ENCODE peak calls at places on chromosomes 16 and 17, in nine cellular contexts. One of them, this sample, is unnamed.

GRCh38 chr16:11248133-11248532 is 7.9 kb downstream of the SOCS1 start:
- DNase-seq in sigmoid colon: no peak
- DNase-seq in transverse colon: no peak
- DNase-seq in tibial nerve: no peak
- DNase-seq in uterus: no peak
- DNase-seq in gastrocnemius medialis: no peak
- DNase-seq in HCT116: no peak
- DNase-seq in Peyer's patch: no peak
- DNase-seq in A549: no peak
- DNase-seq in this sample: no peak

GRCh38 chr16:50781043-50781442 is 39.2 kb downstream of the CYLD start:
- DNase-seq in sigmoid colon: no peak
- DNase-seq in A549: peak; percentile 17
- DNase-seq in uterus: no peak
- DNase-seq in transverse colon: no peak
- DNase-seq in gastrocnemius medialis: no peak
- DNase-seq in Peyer's patch: no peak
- DNase-seq in tibial nerve: no peak
- DNase-seq in HCT116: no peak
- DNase-seq in this sample: no peak

GRCh38 chr17:31678431-31678830 is 180.6 kb downstream of the COPRS start:
- DNase-seq in gastrocnemius medialis: no peak
- DNase-seq in sigmoid colon: no peak
- DNase-seq in A549: no peak
- DNase-seq in HCT116: no peak
- DNase-seq in Peyer's patch: no peak
- DNase-seq in tibial nerve: no peak
- DNase-seq in uterus: no peak
- DNase-seq in transverse colon: no peak
- DNase-seq in this sample: no peak

GRCh38 chr17:66920426-66920825 is 44.1 kb upstream of the CACNG4 start:
- DNase-seq in gastrocnemius medialis: no peak
- DNase-seq in HCT116: no peak
- DNase-seq in sigmoid colon: no peak
- DNase-seq in A549: no peak
- DNase-seq in uterus: no peak
- DNase-seq in Peyer's patch: no peak
- DNase-seq in tibial nerve: no peak
- DNase-seq in transverse colon: no peak
- DNase-seq in this sample: no peak

GRCh38 chr17:60720763-60721531 is 43.3 kb downstream of the BCAS3 start:
- DNase-seq in tibial nerve: no peak
- DNase-seq in uterus: no peak
- DNase-seq in A549: peak; percentile 74
- DNase-seq in HCT116: peak; percentile 60
- DNase-seq in gastrocnemius medialis: no peak
- DNase-seq in Peyer's patch: no peak
- DNase-seq in sigmoid colon: no peak
- DNase-seq in transverse colon: peak; percentile 10
- DNase-seq in this sample: no peak

GRCh38 chr17:68457168-68457538 is at the start of gene WIPI1:
- DNase-seq in sigmoid colon: peak; percentile 82
- DNase-seq in tibial nerve: peak; percentile 26
- DNase-seq in A549: peak; percentile 36
- DNase-seq in HCT116: no peak
- DNase-seq in gastrocnemius medialis: no peak
- DNase-seq in transverse colon: peak; percentile 58
- DNase-seq in uterus: no peak
- DNase-seq in Peyer's patch: no peak
- DNase-seq in this sample: no peak

GRCh38 chr16:48099455-48099854 is 56.3 kb downstream of the ABCC12 start:
- DNase-seq in transverse colon: no peak
- DNase-seq in gastrocnemius medialis: no peak
- DNase-seq in HCT116: peak; percentile 49
- DNase-seq in tibial nerve: no peak
- DNase-seq in A549: peak; percentile 32
- DNase-seq in uterus: no peak
- DNase-seq in Peyer's patch: no peak
- DNase-seq in sigmoid colon: no peak
- DNase-seq in this sample: no peak

GRCh38 chr16:11257131-11257938 is 1.3 kb upstream of the SOCS1 start:
- DNase-seq in Peyer's patch: peak; percentile 77
- DNase-seq in transverse colon: peak; percentile 86
- DNase-seq in uterus: peak; percentile 79
- DNase-seq in gastrocnemius medialis: peak; percentile 69
- DNase-seq in tibial nerve: peak; percentile 69
- DNase-seq in sigmoid colon: peak; percentile 91
- DNase-seq in A549: peak; percentile 81
- DNase-seq in HCT116: peak; percentile 69
- DNase-seq in this sample: peak; percentile 74

GRCh38 chr17:11598274-11599221 is at the start of gene DNAH9:
- DNase-seq in HCT116: no peak
- DNase-seq in uterus: peak; percentile 98
- DNase-seq in transverse colon: peak; percentile 96
- DNase-seq in gastrocnemius medialis: peak; percentile 73
- DNase-seq in tibial nerve: peak; percentile 95
- DNase-seq in Peyer's patch: peak; percentile 94
- DNase-seq in A549: peak; percentile 77
- DNase-seq in sigmoid colon: peak; percentile 97
- DNase-seq in this sample: peak; percentile 98

GRCh38 chr16:67388591-67388990 is 4.7 kb downstream of the TPPP3 start:
- DNase-seq in transverse colon: no peak
- DNase-seq in sigmoid colon: no peak
- DNase-seq in uterus: no peak
- DNase-seq in Peyer's patch: no peak
- DNase-seq in A549: no peak
- DNase-seq in HCT116: no peak
- DNase-seq in gastrocnemius medialis: no peak
- DNase-seq in tibial nerve: no peak
- DNase-seq in this sample: no peak

GRCh38 chr17:43701318-43701743 is 39.6 kb upstream of the MEOX1 start:
- DNase-seq in gastrocnemius medialis: no peak
- DNase-seq in sigmoid colon: no peak
- DNase-seq in Peyer's patch: no peak
- DNase-seq in tibial nerve: no peak
- DNase-seq in uterus: no peak
- DNase-seq in transverse colon: peak; percentile 20
- DNase-seq in A549: no peak
- DNase-seq in HCT116: no peak
- DNase-seq in this sample: no peak

GRCh38 chr17:45127583-45128300 is 4.6 kb downstream of the PLCD3 start:
- DNase-seq in sigmoid colon: peak; percentile 87
- DNase-seq in A549: peak; percentile 82
- DNase-seq in uterus: peak; percentile 67
- DNase-seq in tibial nerve: peak; percentile 55
- DNase-seq in HCT116: no peak
- DNase-seq in transverse colon: peak; percentile 90
- DNase-seq in gastrocnemius medialis: no peak
- DNase-seq in Peyer's patch: peak; percentile 84
- DNase-seq in this sample: peak; percentile 88

GRCh38 chr16:3880623-3881498 is at the start of gene CREBBP:
- DNase-seq in tibial nerve: peak; percentile 82
- DNase-seq in transverse colon: peak; percentile 89
- DNase-seq in HCT116: peak; percentile 63
- DNase-seq in sigmoid colon: peak; percentile 92
- DNase-seq in gastrocnemius medialis: peak; percentile 70
- DNase-seq in uterus: peak; percentile 88
- DNase-seq in Peyer's patch: peak; percentile 93
- DNase-seq in A549: peak; percentile 90
- DNase-seq in this sample: peak; percentile 91

GRCh38 chr17:40561871-40562611 is 3.2 kb downstream of the CCR7 start:
- DNase-seq in Peyer's patch: peak; percentile 18
- DNase-seq in HCT116: no peak
- DNase-seq in sigmoid colon: no peak
- DNase-seq in transverse colon: no peak
- DNase-seq in A549: peak; percentile 39
- DNase-seq in gastrocnemius medialis: no peak
- DNase-seq in uterus: no peak
- DNase-seq in tibial nerve: no peak
- DNase-seq in this sample: peak; percentile 19

GRCh38 chr17:40559016-40559853 is 6.0 kb downstream of the CCR7 start:
- DNase-seq in Peyer's patch: peak; percentile 40
- DNase-seq in HCT116: no peak
- DNase-seq in sigmoid colon: no peak
- DNase-seq in A549: no peak
- DNase-seq in gastrocnemius medialis: no peak
- DNase-seq in tibial nerve: no peak
- DNase-seq in transverse colon: no peak
- DNase-seq in uterus: peak; percentile 84
- DNase-seq in this sample: peak; percentile 5

GRCh38 chr17:40559954-40560591 is 5.2 kb downstream of the CCR7 start:
- DNase-seq in A549: peak; percentile 97
- DNase-seq in transverse colon: peak; percentile 94
- DNase-seq in gastrocnemius medialis: peak; percentile 61
- DNase-seq in tibial nerve: peak; percentile 87
- DNase-seq in Peyer's patch: peak; percentile 92
- DNase-seq in uterus: peak; percentile 95
- DNase-seq in sigmoid colon: peak; percentile 96
- DNase-seq in HCT116: peak; percentile 79
- DNase-seq in this sample: peak; percentile 92

GRCh38 chr17:40561294-40561870 is 3.9 kb downstream of the CCR7 start:
- DNase-seq in transverse colon: no peak
- DNase-seq in uterus: no peak
- DNase-seq in HCT116: no peak
- DNase-seq in gastrocnemius medialis: no peak
- DNase-seq in tibial nerve: no peak
- DNase-seq in Peyer's patch: peak; percentile 20
- DNase-seq in A549: no peak
- DNase-seq in sigmoid colon: no peak
- DNase-seq in this sample: peak; percentile 21

DNA sequence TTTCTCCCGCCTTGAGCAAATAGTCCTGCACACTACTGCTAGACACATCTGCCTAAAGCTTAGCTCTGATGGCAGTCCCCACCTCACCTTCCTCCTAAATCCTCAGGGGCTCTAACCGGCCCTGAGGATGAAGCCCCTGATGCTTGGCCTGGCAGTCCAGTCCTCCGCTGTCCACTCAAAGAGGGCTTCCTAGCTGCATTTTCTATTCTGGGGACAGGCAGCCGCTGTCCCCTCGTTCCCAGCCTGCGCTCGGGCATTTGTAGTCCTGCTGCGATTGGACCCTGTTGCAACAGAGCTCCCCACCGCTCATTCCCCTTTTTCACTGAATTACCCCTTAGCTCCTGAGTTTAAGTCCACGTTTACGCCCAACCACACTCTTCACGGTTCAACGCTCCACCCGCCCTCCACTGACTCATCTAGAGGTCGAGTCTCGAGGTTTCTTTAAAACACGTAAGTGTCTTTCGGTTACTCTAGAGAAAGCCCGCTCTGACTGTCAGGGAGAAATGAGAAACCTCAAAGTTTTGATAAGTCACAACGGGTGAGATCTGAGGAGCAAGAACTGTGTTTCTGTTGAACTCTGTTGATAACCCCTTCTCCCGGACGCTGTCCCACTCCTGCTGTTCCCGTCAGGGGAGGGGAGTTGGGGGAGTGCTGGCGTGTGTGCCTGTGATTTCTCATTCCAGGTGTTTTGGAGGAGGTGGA is 4.5 kb downstream of the CCR7 start:
- DNase-seq in uterus: peak; percentile 24
- DNase-seq in gastrocnemius medialis: no peak
- DNase-seq in Peyer's patch: peak; percentile 47
- DNase-seq in tibial nerve: no peak
- DNase-seq in HCT116: no peak
- DNase-seq in sigmoid colon: no peak
- DNase-seq in transverse colon: no peak
- DNase-seq in A549: no peak
- DNase-seq in this sample: peak; percentile 31
- TF ChIP-seq POLR2A in uterus: no peak
- TF ChIP-seq POLR2A in gastrocnemius medialis: no peak
- TF ChIP-seq POLR2A in Peyer's patch: no peak
- TF ChIP-seq POLR2A in tibial nerve: no peak
- TF ChIP-seq POLR2A in HCT116: no peak
- TF ChIP-seq POLR2A in sigmoid colon: no peak
- TF ChIP-seq POLR2A in transverse colon: no peak
- TF ChIP-seq POLR2A in A549: no peak
- TF ChIP-seq POLR2A in this sample: no peak

GRCh38 chr16:85673529-85674417 is 15.0 kb downstream of the GINS2 start:
- DNase-seq in Peyer's patch: peak; percentile 74
- DNase-seq in A549: no peak
- DNase-seq in sigmoid colon: no peak
- DNase-seq in uterus: no peak
- DNase-seq in transverse colon: no peak
- DNase-seq in tibial nerve: no peak
- DNase-seq in gastrocnemius medialis: no peak
- DNase-seq in HCT116: no peak
- DNase-seq in this sample: peak; percentile 89
- H3K27ac ChIP-seq in Peyer's patch: peak overlapping the region; percentile 51
- H3K27ac ChIP-seq in A549: no peak overlapping the region
- H3K27ac ChIP-seq in sigmoid colon: peak overlapping the region; percentile 61
- H3K27ac ChIP-seq in uterus: no peak overlapping the region
- H3K27ac ChIP-seq in transverse colon: no peak overlapping the region
- H3K27ac ChIP-seq in tibial nerve: peak overlapping the region; percentile 27
- H3K27ac ChIP-seq in gastrocnemius medialis: no peak overlapping the region
- H3K27ac ChIP-seq in HCT116: no peak overlapping the region
- H3K27ac ChIP-seq in this sample: peak overlapping the region; percentile 65

GRCh38 chr16:78098544-78099371 is 696 bp upstream of the WWOX start:
- DNase-seq in transverse colon: no peak
- DNase-seq in tibial nerve: no peak
- DNase-seq in Peyer's patch: no peak
- DNase-seq in uterus: no peak
- DNase-seq in A549: no peak
- DNase-seq in gastrocnemius medialis: no peak
- DNase-seq in sigmoid colon: no peak
- DNase-seq in HCT116: no peak
- DNase-seq in this sample: no peak

GRCh38 chr16:78098087-78098486 is 1.4 kb upstream of the WWOX start:
- DNase-seq in uterus: no peak
- DNase-seq in Peyer's patch: no peak
- DNase-seq in gastrocnemius medialis: no peak
- DNase-seq in A549: no peak
- DNase-seq in HCT116: no peak
- DNase-seq in sigmoid colon: no peak
- DNase-seq in tibial nerve: no peak
- DNase-seq in transverse colon: no peak
- DNase-seq in this sample: no peak

GRCh38 chr16:78096386-78096785 is 3.1 kb upstream of the WWOX start:
- DNase-seq in sigmoid colon: no peak
- DNase-seq in A549: no peak
- DNase-seq in gastrocnemius medialis: no peak
- DNase-seq in HCT116: no peak
- DNase-seq in tibial nerve: no peak
- DNase-seq in uterus: no peak
- DNase-seq in Peyer's patch: no peak
- DNase-seq in transverse colon: no peak
- DNase-seq in this sample: no peak

GRCh38 chr16:78099372-78100161 is at the start of gene WWOX:
- DNase-seq in transverse colon: peak; percentile 98
- DNase-seq in tibial nerve: peak; percentile 90
- DNase-seq in HCT116: peak; percentile 93
- DNase-seq in A549: peak; percentile 97
- DNase-seq in sigmoid colon: peak; percentile 98
- DNase-seq in gastrocnemius medialis: peak; percentile 91
- DNase-seq in Peyer's patch: peak; percentile 98
- DNase-seq in uterus: peak; percentile 97
- DNase-seq in this sample: peak; percentile 97

GRCh38 chr16:78097522-78097921 is 1.9 kb upstream of the WWOX start:
- DNase-seq in Peyer's patch: no peak
- DNase-seq in gastrocnemius medialis: no peak
- DNase-seq in A549: no peak
- DNase-seq in HCT116: no peak
- DNase-seq in sigmoid colon: no peak
- DNase-seq in transverse colon: no peak
- DNase-seq in tibial nerve: no peak
- DNase-seq in uterus: no peak
- DNase-seq in this sample: no peak
- TF ChIP-seq CTCF in Peyer's patch: no peak
- TF ChIP-seq CTCF in gastrocnemius medialis: no peak
- TF ChIP-seq CTCF in A549: no peak
- TF ChIP-seq CTCF in HCT116: no peak
- TF ChIP-seq CTCF in sigmoid colon: no peak
- TF ChIP-seq CTCF in transverse colon: no peak
- TF ChIP-seq CTCF in tibial nerve: no peak
- TF ChIP-seq CTCF in uterus: no peak
- TF ChIP-seq CTCF in this sample: no peak

GRCh38 chr17:28571255-28572122 is at the start of gene PIGS:
- DNase-seq in uterus: peak; percentile 91
- DNase-seq in sigmoid colon: peak; percentile 97
- DNase-seq in gastrocnemius medialis: peak; percentile 96
- DNase-seq in tibial nerve: peak; percentile 84
- DNase-seq in HCT116: peak; percentile 81
- DNase-seq in Peyer's patch: peak; percentile 97
- DNase-seq in A549: peak; percentile 92
- DNase-seq in transverse colon: peak; percentile 97
- DNase-seq in this sample: peak; percentile 97
- TF ChIP-seq POLR2A in uterus: peak; percentile 71
- TF ChIP-seq POLR2A in sigmoid colon: peak; percentile 69
- TF ChIP-seq POLR2A in gastrocnemius medialis: peak; percentile 81
- TF ChIP-seq POLR2A in tibial nerve: peak; percentile 18
- TF ChIP-seq POLR2A in HCT116: peak; percentile 67
- TF ChIP-seq POLR2A in Peyer's patch: peak; percentile 87
- TF ChIP-seq POLR2A in A549: peak; percentile 84
- TF ChIP-seq POLR2A in transverse colon: peak; percentile 88
- TF ChIP-seq POLR2A in this sample: peak; percentile 69